ENCODE peak calls at places on chromosomes 16 and 17, in five cellular contexts. One of them, this sample, is unnamed.

GRCh38 chr17:37505333-37505732 is 15.6 kb downstream of the DUSP14 start:
- DNase-seq in cardiac muscle cell: no peak
- DNase-seq in fibroblast of lung: no peak
- DNase-seq in stomach: no peak
- DNase-seq in DND-41: no peak
- DNase-seq in this sample: no peak

GRCh38 chr16:53781023-53781605 is 77.2 kb downstream of the FTO start:
- DNase-seq in cardiac muscle cell: no peak
- DNase-seq in DND-41: no peak
- DNase-seq in stomach: no peak
- DNase-seq in fibroblast of lung: peak; percentile 54
- DNase-seq in this sample: no peak

GRCh38 chr16:71254832-71255560 is 24.5 kb upstream of the HYDIN start:
- DNase-seq in stomach: no peak
- DNase-seq in cardiac muscle cell: no peak
- DNase-seq in DND-41: no peak
- DNase-seq in fibroblast of lung: no peak
- DNase-seq in this sample: no peak

GRCh38 chr16:76926595-76926994 is 264.4 kb upstream of the MON1B start:
- DNase-seq in fibroblast of lung: no peak
- DNase-seq in cardiac muscle cell: no peak
- DNase-seq in DND-41: no peak
- DNase-seq in stomach: no peak
- DNase-seq in this sample: no peak

GRCh38 chr17:43570518-43570928 is 24.4 kb upstream of the ETV4 start:
- DNase-seq in fibroblast of lung: peak; percentile 30
- DNase-seq in stomach: no peak
- DNase-seq in cardiac muscle cell: no peak
- DNase-seq in DND-41: no peak
- DNase-seq in this sample: no peak

GRCh38 chr17:4304417-4305027 is 40.7 kb upstream of the ANKFY1 start:
- DNase-seq in fibroblast of lung: peak; percentile 62
- DNase-seq in cardiac muscle cell: peak; percentile 64
- DNase-seq in DND-41: peak; percentile 41
- DNase-seq in stomach: peak; percentile 43
- DNase-seq in this sample: peak; percentile 46

GRCh38 chr16:22632621-22633020 is 121.9 kb downstream of the NPIPB5 start:
- DNase-seq in DND-41: no peak
- DNase-seq in stomach: no peak
- DNase-seq in fibroblast of lung: no peak
- DNase-seq in cardiac muscle cell: no peak
- DNase-seq in this sample: no peak

GRCh38 chr16:53865492-53865863 is 161.5 kb downstream of the FTO start:
- DNase-seq in DND-41: no peak
- DNase-seq in stomach: no peak
- DNase-seq in cardiac muscle cell: no peak
- DNase-seq in fibroblast of lung: no peak
- DNase-seq in this sample: peak; percentile 3

GRCh38 chr16:81337097-81337496 is 22.3 kb downstream of the GAN start:
- DNase-seq in fibroblast of lung: no peak
- DNase-seq in cardiac muscle cell: no peak
- DNase-seq in stomach: no peak
- DNase-seq in DND-41: no peak
- DNase-seq in this sample: no peak

GRCh38 chr17:80649672-80650338 is 105.2 kb downstream of the RPTOR start:
- DNase-seq in fibroblast of lung: peak; percentile 70
- DNase-seq in DND-41: peak; percentile 53
- DNase-seq in stomach: no peak
- DNase-seq in cardiac muscle cell: peak; percentile 72
- DNase-seq in this sample: peak; percentile 74

GRCh38 chr16:1443403-1443973 is 868 bp downstream of the CCDC154 start:
- DNase-seq in cardiac muscle cell: no peak
- DNase-seq in fibroblast of lung: no peak
- DNase-seq in DND-41: no peak
- DNase-seq in stomach: no peak
- DNase-seq in this sample: no peak

GRCh38 chr17:4853195-4853762 is 20.1 kb downstream of the MINK1 start:
- DNase-seq in DND-41: peak; percentile 10
- DNase-seq in fibroblast of lung: no peak
- DNase-seq in stomach: no peak
- DNase-seq in cardiac muscle cell: no peak
- DNase-seq in this sample: no peak

DNA sequence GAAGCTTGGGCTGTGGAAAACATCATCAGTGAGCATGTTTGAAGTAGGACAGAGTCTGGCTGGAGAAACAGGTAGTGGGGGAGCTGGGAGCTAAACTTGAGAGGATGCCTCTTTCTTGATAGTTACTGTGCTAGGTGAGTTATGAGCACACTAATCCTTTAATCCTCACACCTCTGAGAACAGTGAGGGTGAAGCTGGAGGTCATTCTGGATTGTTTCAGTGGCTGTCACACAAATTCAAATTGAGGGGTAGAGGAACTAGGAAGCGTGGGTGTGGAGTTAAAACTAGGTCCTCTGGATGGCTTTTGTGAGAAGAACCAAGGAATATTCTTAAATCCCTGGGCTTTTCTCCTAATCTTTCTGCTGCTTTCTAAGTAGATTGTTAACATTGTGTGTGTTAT is 3.3 kb downstream of the AKAP1 start:
- DNase-seq in cardiac muscle cell: no peak
- DNase-seq in DND-41: no peak
- DNase-seq in stomach: no peak
- DNase-seq in fibroblast of lung: no peak
- DNase-seq in this sample: no peak
- H3K4me1 ChIP-seq in cardiac muscle cell: peaks cover 43% of the 10 kb centered on the region
- H3K4me1 ChIP-seq in DND-41: peaks cover 33% of the 10 kb centered on the region
- H3K4me1 ChIP-seq in stomach: peaks cover 62% of the 10 kb centered on the region
- H3K4me1 ChIP-seq in fibroblast of lung: peaks cover 2% of the 10 kb centered on the region
- H3K4me1 ChIP-seq in this sample: peaks cover 30% of the 10 kb centered on the region

DNA sequence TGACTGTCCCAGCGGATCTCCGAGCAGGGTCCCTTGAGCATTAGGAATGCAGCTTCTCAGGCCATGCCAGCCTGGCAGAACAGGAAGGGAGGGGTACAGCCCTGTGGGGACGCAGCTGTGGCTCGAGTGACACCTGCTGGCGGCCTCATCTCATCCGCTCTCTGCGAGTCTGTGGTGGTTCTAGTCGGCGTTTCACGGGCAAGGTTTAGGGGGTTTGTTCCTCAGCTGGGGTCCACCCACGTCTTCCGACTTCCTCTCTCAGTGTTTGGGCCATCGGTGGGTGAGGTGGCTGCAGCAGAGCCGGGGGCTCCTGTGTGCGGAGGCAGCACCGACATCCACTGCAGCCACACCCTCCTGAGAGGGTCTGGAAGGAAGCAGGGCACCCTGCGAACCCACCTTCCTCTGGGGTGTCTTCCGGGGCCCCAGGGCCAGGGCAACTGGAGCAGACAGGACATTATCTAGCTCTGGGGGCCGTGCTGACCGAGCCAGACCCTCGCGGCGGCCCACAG is 33.3 kb downstream of the JPH3 start:
- DNase-seq in fibroblast of lung: peak; percentile 28
- DNase-seq in DND-41: peak; percentile 65
- DNase-seq in cardiac muscle cell: peak; percentile 61
- DNase-seq in stomach: peak; percentile 59
- DNase-seq in this sample: peak; percentile 49
- H3K4me3 ChIP-seq in fibroblast of lung: no peak overlapping the region
- H3K4me3 ChIP-seq in DND-41: no peak overlapping the region
- H3K4me3 ChIP-seq in cardiac muscle cell: no peak overlapping the region
- H3K4me3 ChIP-seq in stomach: peak overlapping the region; percentile 39
- H3K4me3 ChIP-seq in this sample: peak overlapping the region; percentile 5

GRCh38 chr17:78419970-78420820 is 41.7 kb downstream of the PGS1 start:
- DNase-seq in DND-41: no peak
- DNase-seq in stomach: no peak
- DNase-seq in fibroblast of lung: no peak
- DNase-seq in cardiac muscle cell: no peak
- DNase-seq in this sample: no peak

GRCh38 chr17:78422267-78422605 is 43.8 kb downstream of the PGS1 start:
- DNase-seq in stomach: no peak
- DNase-seq in fibroblast of lung: no peak
- DNase-seq in DND-41: no peak
- DNase-seq in cardiac muscle cell: no peak
- DNase-seq in this sample: no peak

GRCh38 chr17:78421534-78422266 is 43.3 kb downstream of the PGS1 start:
- DNase-seq in stomach: peak; percentile 80
- DNase-seq in fibroblast of lung: peak; percentile 72
- DNase-seq in cardiac muscle cell: peak; percentile 84
- DNase-seq in DND-41: peak; percentile 59
- DNase-seq in this sample: peak; percentile 57

GRCh38 chr17:78422872-78423588 is 44.6 kb downstream of the PGS1 start:
- DNase-seq in stomach: no peak
- DNase-seq in cardiac muscle cell: no peak
- DNase-seq in DND-41: no peak
- DNase-seq in fibroblast of lung: no peak
- DNase-seq in this sample: no peak

GRCh38 chr17:78421084-78421533 is 42.7 kb downstream of the PGS1 start:
- DNase-seq in DND-41: no peak
- DNase-seq in fibroblast of lung: no peak
- DNase-seq in stomach: no peak
- DNase-seq in cardiac muscle cell: no peak
- DNase-seq in this sample: no peak
- H3K4me1 ChIP-seq in DND-41: no peaks in the 10 kb centered on the region
- H3K4me1 ChIP-seq in fibroblast of lung: peaks cover 2% of the 10 kb centered on the region
- H3K4me1 ChIP-seq in stomach: peaks cover 12% of the 10 kb centered on the region
- H3K4me1 ChIP-seq in cardiac muscle cell: peaks cover 29% of the 10 kb centered on the region
- H3K4me1 ChIP-seq in this sample: no peaks in the 10 kb centered on the region

GRCh38 chr16:69108069-69108904 is 2.8 kb downstream of the HAS3 start:
- DNase-seq in stomach: no peak
- DNase-seq in cardiac muscle cell: peak; percentile 24
- DNase-seq in fibroblast of lung: no peak
- DNase-seq in DND-41: no peak
- DNase-seq in this sample: no peak
- H3K4me3 ChIP-seq in stomach: peak overlapping the region; percentile 78
- H3K4me3 ChIP-seq in cardiac muscle cell: peak overlapping the region; percentile 49
- H3K4me3 ChIP-seq in fibroblast of lung: no peak overlapping the region
- H3K4me3 ChIP-seq in DND-41: no peak overlapping the region
- H3K4me3 ChIP-seq in this sample: no peak overlapping the region

GRCh38 chr16:88569985-88570690 is at the start of gene ZC3H18:
- DNase-seq in fibroblast of lung: peak; percentile 94
- DNase-seq in DND-41: peak; percentile 95
- DNase-seq in stomach: peak; percentile 98
- DNase-seq in cardiac muscle cell: peak; percentile 99
- DNase-seq in this sample: peak; percentile 96
- H3K4me1 ChIP-seq in fibroblast of lung: peaks cover 14% of the 10 kb centered on the region
- H3K4me1 ChIP-seq in DND-41: peaks cover 40% of the 10 kb centered on the region
- H3K4me1 ChIP-seq in stomach: peaks cover 19% of the 10 kb centered on the region
- H3K4me1 ChIP-seq in cardiac muscle cell: peaks cover 8% of the 10 kb centered on the region
- H3K4me1 ChIP-seq in this sample: peaks cover 9% of the 10 kb centered on the region

GRCh38 chr16:50261160-50261706 is 5.1 kb upstream of the ADCY7 start:
- DNase-seq in fibroblast of lung: no peak
- DNase-seq in cardiac muscle cell: no peak
- DNase-seq in DND-41: no peak
- DNase-seq in stomach: no peak
- DNase-seq in this sample: no peak

GRCh38 chr16:50261707-50262235 is 4.6 kb upstream of the ADCY7 start:
- DNase-seq in fibroblast of lung: no peak
- DNase-seq in DND-41: no peak
- DNase-seq in cardiac muscle cell: no peak
- DNase-seq in stomach: peak; percentile 41
- DNase-seq in this sample: no peak

GRCh38 chr16:50257876-50258275 is 8.5 kb upstream of the ADCY7 start:
- DNase-seq in fibroblast of lung: no peak
- DNase-seq in DND-41: no peak
- DNase-seq in cardiac muscle cell: no peak
- DNase-seq in stomach: peak; percentile 5
- DNase-seq in this sample: no peak

GRCh38 chr16:50260206-50261159 is 5.9 kb upstream of the ADCY7 start:
- DNase-seq in fibroblast of lung: no peak
- DNase-seq in cardiac muscle cell: no peak
- DNase-seq in DND-41: no peak
- DNase-seq in stomach: no peak
- DNase-seq in this sample: no peak

GRCh38 chr16:50259334-50260205 is 6.8 kb upstream of the ADCY7 start:
- DNase-seq in stomach: peak; percentile 26
- DNase-seq in DND-41: peak; percentile 44
- DNase-seq in cardiac muscle cell: no peak
- DNase-seq in fibroblast of lung: peak; percentile 68
- DNase-seq in this sample: peak; percentile 61
- H3K4me3 ChIP-seq in stomach: no peak overlapping the region
- H3K4me3 ChIP-seq in DND-41: no peak overlapping the region
- H3K4me3 ChIP-seq in cardiac muscle cell: no peak overlapping the region
- H3K4me3 ChIP-seq in fibroblast of lung: no peak overlapping the region
- H3K4me3 ChIP-seq in this sample: no peak overlapping the region

GRCh38 chr17:45155029-45155428 is 6.6 kb upstream of the HEXIM2 start:
- DNase-seq in cardiac muscle cell: no peak
- DNase-seq in DND-41: no peak
- DNase-seq in stomach: no peak
- DNase-seq in fibroblast of lung: no peak
- DNase-seq in this sample: no peak
- H3K4me1 ChIP-seq in cardiac muscle cell: peaks cover 27% of the 10 kb centered on the region
- H3K4me1 ChIP-seq in DND-41: peaks cover 27% of the 10 kb centered on the region
- H3K4me1 ChIP-seq in stomach: peaks cover 64% of the 10 kb centered on the region
- H3K4me1 ChIP-seq in fibroblast of lung: peaks cover 4% of the 10 kb centered on the region
- H3K4me1 ChIP-seq in this sample: peaks cover 30% of the 10 kb centered on the region

GRCh38 chr16:2513405-2514332 is at the start of gene ATP6V0C:
- DNase-seq in DND-41: peak; percentile 92
- DNase-seq in cardiac muscle cell: peak; percentile 96
- DNase-seq in fibroblast of lung: peak; percentile 82
- DNase-seq in stomach: peak; percentile 97
- DNase-seq in this sample: peak; percentile 95

GRCh38 chr16:2512920-2513404 is 790 bp upstream of the ATP6V0C start:
- DNase-seq in cardiac muscle cell: no peak
- DNase-seq in DND-41: peak; percentile 57
- DNase-seq in stomach: no peak
- DNase-seq in fibroblast of lung: no peak
- DNase-seq in this sample: no peak

GRCh38 chr16:2511128-2511785 is 2.5 kb upstream of the ATP6V0C start:
- DNase-seq in stomach: peak; percentile 58
- DNase-seq in DND-41: no peak
- DNase-seq in fibroblast of lung: peak; percentile 70
- DNase-seq in cardiac muscle cell: no peak
- DNase-seq in this sample: no peak

GRCh38 chr16:2514333-2515179 is 804 bp downstream of the ATP6V0C start:
- DNase-seq in cardiac muscle cell: no peak
- DNase-seq in DND-41: peak; percentile 32
- DNase-seq in stomach: peak; percentile 43
- DNase-seq in fibroblast of lung: no peak
- DNase-seq in this sample: no peak

GRCh38 chr16:2511996-2512919 is 1.5 kb upstream of the ATP6V0C start:
- DNase-seq in cardiac muscle cell: no peak
- DNase-seq in fibroblast of lung: no peak
- DNase-seq in DND-41: no peak
- DNase-seq in stomach: no peak
- DNase-seq in this sample: no peak
- H3K4me3 ChIP-seq in cardiac muscle cell: peak overlapping the region; percentile 86
- H3K4me3 ChIP-seq in fibroblast of lung: no peak overlapping the region
- H3K4me3 ChIP-seq in DND-41: no peak overlapping the region
- H3K4me3 ChIP-seq in stomach: no peak overlapping the region
- H3K4me3 ChIP-seq in this sample: no peak overlapping the region